ENCODE peak calls at places on chromosomes 4 and X, in eight cellular contexts. F, E, B, M, R, N, Z and K are unnamed samples.

GRCh38 chr4:153616005-153616555 is 68.0 kb upstream of the TLR2 start:
- DNase-seq in E (no peak), M (no peak), R (no peak), N (no peak), Z (no peak), F (no peak), B (no peak), K (no peak)

GRCh38 chr4:123462007-123462406 is 65.4 kb downstream of the SPRY1 start:
- DNase-seq in F (no peak), Z (no peak), E (no peak), B (no peak), R (no peak), N (no peak), M (no peak), K (no peak)

GRCh38 chr4:143397335-143397734 is 60.7 kb downstream of the GAB1 start:
- DNase-seq in E (no peak), R (no peak), B (no peak), F (no peak), N (peak), Z (no peak), M (no peak), K (no peak)

GRCh38 chr4:1246901-1247810 is 1.8 kb downstream of the CTBP1 start:
- DNase-seq in M (no peak), N (no peak), Z (peak), E (peak), B (no peak), R (no peak), F (no peak), K (peak)

GRCh38 chrX:115030635-115031034 is 13.2 kb upstream of the IL13RA2 start:
- DNase-seq in F (no peak), Z (no peak), B (no peak), E (no peak), R (no peak), N (no peak), M (peak), K (no peak)

GRCh38 chrX:6363193-6363592 is 134.5 kb upstream of the NLGN4X start:
- DNase-seq in B (no peak), F (no peak), R (no peak), M (no peak), E (no peak), Z (no peak), N (no peak), K (no peak)

GRCh38 chr4:96120206-96120605 is 280.3 kb downstream of the PDHA2 start:
- DNase-seq in N (no peak), Z (no peak), F (peak), E (no peak), R (no peak), M (no peak), B (no peak), K (no peak)

GRCh38 chrX:46624090-46624786 is 50.7 kb downstream of the CHST7 start:
- DNase-seq in N (no peak), B (no peak), M (no peak), F (no peak), R (no peak), Z (no peak), E (no peak), K (no peak)

GRCh38 chr4:67452100-67452887 is 93.0 kb downstream of the CENPC start:
- DNase-seq in F (peak), Z (no peak), B (no peak), E (no peak), N (no peak), R (no peak), M (no peak), K (no peak)

GRCh38 chrX:101191217-101191750 is 28.3 kb upstream of the DRP2 start:
- DNase-seq in R (no peak), N (no peak), M (no peak), E (no peak), Z (no peak), F (peak), B (no peak), K (no peak)

GRCh38 chrX:139446832-139447231 is 83.7 kb upstream of the F9 start:
- DNase-seq in M (no peak), Z (no peak), R (no peak), B (no peak), F (no peak), N (no peak), E (no peak), K (no peak)

GRCh38 chr4:14607578-14607977 is 394.7 kb upstream of the CPEB2 start:
- DNase-seq in R (no peak), Z (no peak), B (no peak), F (peak), M (no peak), E (no peak), N (peak), K (peak)

GRCh38 chr4:185710487-185710995 is 101.5 kb downstream of the SORBS2 start:
- DNase-seq in R (no peak), Z (no peak), N (no peak), B (no peak), F (no peak), M (no peak), E (no peak), K (no peak)

GRCh38 chrX:153410328-153410727 is 944 bp upstream of the ZFP92 start:
- DNase-seq in N (no peak), E (no peak), B (no peak), M (no peak), F (no peak), R (no peak), Z (no peak), K (no peak)

GRCh38 chr4:105996845-105997244 is 101.6 kb downstream of the NPNT start:
- DNase-seq in N (no peak), B (no peak), Z (no peak), M (no peak), R (no peak), F (no peak), E (no peak), K (no peak)

GRCh38 chr4:65007841-65008439 is 598.7 kb upstream of the TECRL start:
- DNase-seq in B (no peak), R (no peak), E (no peak), F (peak), M (peak), Z (no peak), N (no peak), K (peak)

GRCh38 chrX:123570011-123570590 is 162.8 kb downstream of the THOC2 start:
- DNase-seq in E (no peak), M (no peak), B (no peak), N (no peak), R (no peak), F (no peak), Z (no peak), K (no peak)

GRCh38 chrX:16885628-16886027 is 15.5 kb upstream of the RBBP7 start:
- DNase-seq in M (no peak), B (no peak), N (no peak), Z (no peak), E (no peak), F (no peak), R (no peak), K (no peak)

GRCh38 chr4:77044458-77045124 is 31.2 kb downstream of the CCNI start:
- DNase-seq in E (no peak), B (no peak), F (peak), R (no peak), Z (no peak), M (peak), N (peak), K (peak)

GRCh38 chr4:71187399-71188196 is 151.2 kb upstream of the SLC4A4 start:
- DNase-seq in B (no peak), M (no peak), Z (peak), E (peak), N (peak), F (peak), R (no peak), K (peak)

GRCh38 chrX:11890843-11891514 is 132.9 kb downstream of the MSL3 start:
- DNase-seq in F (peak), E (peak), N (peak), M (no peak), Z (no peak), R (no peak), B (no peak), K (no peak)

GRCh38 chrX:151359931-151360871 is 36.8 kb upstream of the VMA21 start:
- DNase-seq in M (peak), Z (no peak), R (no peak), N (peak), E (peak), F (peak), B (no peak), K (no peak)

GRCh38 chr4:1487761-1488160 is 81.5 kb upstream of the NKX1-1 start:
- DNase-seq in F (no peak), Z (no peak), B (no peak), N (no peak), E (no peak), R (no peak), M (no peak), K (no peak)

GRCh38 chrX:74080165-74080564 is 223.8 kb upstream of the ZCCHC13 start:
- DNase-seq in M (no peak), B (no peak), N (no peak), R (no peak), E (no peak), Z (no peak), F (no peak), K (no peak)

GRCh38 chrX:65690057-65690855 is 22.8 kb downstream of the MSN start:
- DNase-seq in N (peak), B (no peak), R (no peak), M (no peak), E (peak), Z (no peak), F (peak), K (peak)

GRCh38 chr4:85147481-85148076 is 181.1 kb upstream of the WDFY3 start:
- DNase-seq in R (peak), Z (no peak), M (peak), B (peak), N (peak), F (peak), E (peak), K (peak)

GRCh38 chrX:54785901-54786300 is 12.2 kb downstream of the ITIH6 start:
- DNase-seq in B (no peak), Z (no peak), R (no peak), E (no peak), M (no peak), F (peak), N (no peak), K (no peak)

GRCh38 chr4:24032371-24032989 is 142.6 kb upstream of the PPARGC1A start:
- DNase-seq in N (peak), R (no peak), E (no peak), B (no peak), F (peak), M (no peak), Z (no peak), K (no peak)

GRCh38 chr4:6221851-6222760 is 21.8 kb upstream of the JAKMIP1 start:
- DNase-seq in F (peak), E (no peak), M (peak), Z (no peak), N (no peak), R (no peak), B (no peak), K (no peak)

GRCh38 chr4:77820836-77821561 is 1.8 kb upstream of the CNOT6L start:
- DNase-seq in Z (no peak), B (peak), M (no peak), N (peak), E (no peak), R (no peak), F (peak), K (peak)

GRCh38 chrX:109089359-109089758 is 353.0 kb upstream of the IRS4 start:
- DNase-seq in M (no peak), B (no peak), N (no peak), R (no peak), Z (no peak), E (no peak), F (no peak), K (no peak)

GRCh38 chr4:100060765-100061416 is 110.8 kb upstream of the H2AZ1 start:
- DNase-seq in R (no peak), M (no peak), B (no peak), F (no peak), N (no peak), E (no peak), Z (no peak), K (no peak)

GRCh38 chr4:69764311-69764710 is 3.9 kb upstream of the SULT1B1 start:
- DNase-seq in B (no peak), F (peak), E (no peak), N (peak), Z (no peak), R (no peak), M (no peak), K (no peak)

GRCh38 chr4:125244848-125245450 is 69.8 kb upstream of the FAT4 start:
- DNase-seq in E (no peak), F (peak), R (no peak), B (no peak), N (peak), Z (no peak), M (peak), K (no peak)

GRCh38 chr4:75916091-75916661 is 13.9 kb upstream of the PPEF2 start:
- DNase-seq in B (no peak), Z (no peak), M (peak), R (peak), N (peak), F (peak), E (no peak), K (peak)

GRCh38 chr4:951186-951585 is 18.9 kb downstream of the TMEM175 start:
- DNase-seq in F (no peak), E (peak), B (no peak), R (no peak), M (no peak), N (no peak), Z (peak), K (no peak)

GRCh38 chrX:149527705-149528104 is 13.1 kb upstream of the EOLA1 start:
- DNase-seq in E (no peak), F (peak), Z (no peak), R (no peak), N (no peak), B (no peak), M (peak), K (peak)

GRCh38 chr4:122412547-122412946 is 33.7 kb downstream of the ADAD1 start:
- DNase-seq in R (no peak), B (no peak), Z (no peak), E (no peak), M (no peak), N (peak), F (peak), K (no peak)

DNA sequence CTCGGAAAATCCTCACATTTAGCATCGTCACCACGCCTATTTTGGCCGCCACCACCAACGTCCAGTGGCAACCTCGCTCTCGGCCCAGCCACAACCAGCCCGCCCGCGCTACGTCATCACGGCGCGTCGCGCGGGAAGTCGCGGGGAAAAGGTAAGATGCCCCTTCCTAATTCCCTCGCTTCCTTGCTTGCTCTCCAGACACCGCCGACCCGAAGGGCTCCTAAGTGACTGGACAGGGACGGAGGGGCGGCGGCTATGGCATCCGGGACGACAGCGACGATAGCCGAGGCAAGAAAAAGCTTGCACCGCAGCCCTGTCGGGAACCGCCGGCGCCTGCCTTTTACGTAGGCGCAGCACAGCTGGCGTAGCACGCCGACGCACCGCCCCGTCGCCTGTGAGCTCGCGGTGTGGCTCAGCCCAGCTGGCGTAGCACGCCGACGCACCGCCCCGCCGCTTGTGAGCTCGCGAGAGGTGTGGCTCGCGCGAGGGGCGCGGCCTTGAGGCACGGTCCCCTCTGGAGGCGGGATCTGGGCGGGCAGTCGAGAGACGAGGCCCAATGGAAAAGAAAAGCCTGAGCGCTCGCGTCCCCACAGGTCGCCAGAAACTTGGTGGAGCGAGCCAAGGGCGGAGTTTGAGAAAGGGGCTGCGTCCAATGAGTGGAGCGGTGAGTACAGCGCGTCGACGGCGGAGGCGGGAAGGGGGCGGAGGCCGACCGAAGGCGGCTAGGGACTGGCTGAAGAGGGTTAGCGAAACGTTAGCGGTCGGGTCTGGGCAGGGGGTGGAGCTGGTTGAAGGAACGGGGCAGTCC is at the start of gene HDAC6:
- DNase-seq in E (peak), R (peak), F (peak), Z (peak), B (peak), N (peak), M (peak), K (peak)
- TF ChIP-seq CTCF in E (no peak), R (no peak), F (no peak), Z (no peak), B (no peak), N (no peak), M (no peak), K (no peak)

DNA sequence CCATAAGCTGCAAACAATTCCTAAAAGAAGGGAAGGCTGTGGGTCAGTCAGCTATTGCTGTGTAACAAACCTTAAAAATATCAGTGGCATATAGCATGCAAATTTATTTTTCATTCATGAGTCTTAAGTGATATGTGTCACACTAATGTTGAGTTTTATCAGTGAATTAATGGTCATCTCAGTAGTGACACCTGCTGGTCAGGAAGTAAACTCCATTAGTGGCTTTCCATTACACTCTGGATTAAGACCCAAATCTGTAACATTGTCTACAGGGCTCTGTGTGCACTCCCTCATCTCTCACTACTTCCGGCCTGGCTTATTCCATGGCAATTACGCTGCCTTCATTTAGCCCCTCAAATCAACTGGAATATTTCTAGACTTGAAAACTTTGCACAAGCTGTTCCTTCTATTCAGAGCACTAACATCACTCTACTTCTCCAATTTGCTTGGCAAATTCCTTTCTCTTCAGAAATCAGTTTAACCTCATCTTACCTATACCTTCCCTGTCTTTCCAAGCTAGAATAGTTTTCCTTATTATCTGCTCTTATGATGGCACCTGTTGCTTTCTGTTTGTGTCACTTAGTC is 217.3 kb upstream of the TAPT1 start:
- DNase-seq in B (no peak), R (peak), E (no peak), F (peak), N (peak), Z (no peak), M (peak), K (peak)
- TF ChIP-seq CTCF in B (peak), R (peak), E (peak), F (peak), N (peak), Z (peak), M (peak), K (peak)

DNA sequence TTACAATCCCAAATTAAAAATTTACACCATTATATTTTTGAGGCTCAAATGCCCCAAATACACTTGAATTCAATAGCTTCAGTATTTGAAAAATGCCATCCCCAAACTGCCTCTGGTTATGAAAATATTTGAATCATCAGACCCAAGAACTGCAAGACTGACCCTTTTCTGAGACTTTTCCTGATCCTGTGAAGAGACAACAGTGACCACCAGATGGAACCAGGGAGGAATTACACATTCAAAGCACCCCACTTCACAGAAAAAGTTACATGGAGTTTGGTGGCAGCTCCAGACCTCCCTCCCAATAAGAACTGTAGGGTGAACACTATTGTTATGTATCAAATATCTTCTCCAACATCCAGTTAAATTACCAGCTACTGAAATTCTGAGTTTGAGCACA is 44.0 kb upstream of the SCD5 start:
- DNase-seq in M (peak), Z (no peak), R (no peak), N (peak), E (no peak), B (no peak), F (peak), K (peak)
- TF ChIP-seq CTCF in M (peak), Z (peak), R (peak), N (peak), E (no peak), B (peak), F (peak), K (peak)

DNA sequence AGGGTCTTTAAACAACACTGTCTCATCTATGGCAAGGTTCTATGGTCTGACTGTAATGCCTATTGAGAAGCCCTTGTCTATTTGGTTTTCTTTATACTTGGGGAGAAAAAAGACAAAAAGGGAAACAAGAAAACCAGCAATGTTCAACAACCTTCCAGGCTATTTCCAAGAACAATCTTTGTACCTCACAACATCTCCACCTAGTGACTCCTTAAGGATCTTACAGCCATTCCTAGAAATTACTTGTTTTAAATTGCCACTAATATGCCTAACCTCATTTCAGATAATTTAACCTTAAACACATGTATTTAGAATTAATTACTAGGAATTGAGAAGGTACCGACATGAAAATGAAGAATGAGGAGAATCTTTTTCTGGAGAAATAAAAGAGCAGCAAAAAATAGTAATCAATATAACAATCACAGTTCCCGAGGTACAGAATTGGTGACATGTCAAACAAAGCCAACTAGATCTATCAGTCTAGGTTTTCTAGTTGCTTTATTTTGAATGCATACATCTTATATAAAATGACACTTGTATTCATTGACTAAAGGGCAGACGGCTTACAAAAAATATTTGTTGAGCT is 1.6 kb upstream of the RBM46 start:
- DNase-seq in N (peak), M (peak), R (peak), E (no peak), F (peak), Z (no peak), B (no peak), K (peak)
- TF ChIP-seq CTCF in N (peak), M (peak), R (peak), E (no peak), F (peak), Z (peak), B (no peak), K (peak)

GRCh38 chr4:2786152-2786671 is 6.7 kb upstream of the SH3BP2 start:
- DNase-seq in F (no peak), B (peak), N (no peak), Z (no peak), E (no peak), M (no peak), R (no peak), K (no peak)

GRCh38 chr4:2785613-2786012 is 7.3 kb upstream of the SH3BP2 start:
- DNase-seq in R (no peak), M (no peak), F (no peak), Z (no peak), B (peak), E (no peak), N (no peak), K (no peak)

GRCh38 chr4:2781911-2782310 is 11.0 kb upstream of the SH3BP2 start:
- DNase-seq in R (no peak), M (no peak), N (no peak), F (no peak), B (no peak), E (no peak), Z (no peak), K (no peak)

GRCh38 chr4:2786794-2787229 is 6.1 kb upstream of the SH3BP2 start:
- DNase-seq in R (no peak), M (no peak), N (no peak), B (no peak), Z (no peak), F (no peak), E (peak), K (no peak)

DNA sequence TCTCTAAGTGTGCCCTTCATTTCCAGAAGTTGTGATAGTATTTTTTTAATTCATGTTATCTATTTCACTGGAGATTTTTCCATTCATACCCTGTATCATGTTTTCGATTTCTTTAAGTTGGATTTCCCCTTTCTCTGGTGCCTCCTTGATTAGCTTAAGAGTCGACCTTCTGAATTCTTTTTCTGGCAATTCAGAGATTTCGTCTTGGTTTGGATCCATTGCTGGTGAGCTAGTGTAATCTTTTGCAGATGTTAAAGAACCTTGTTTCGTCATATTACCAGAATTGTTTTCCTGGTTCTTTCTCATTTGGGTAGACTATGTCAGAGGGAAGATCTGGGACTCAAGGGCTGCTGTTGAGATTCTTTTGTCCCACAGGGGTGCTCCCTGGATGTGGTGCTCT is 9.1 kb upstream of the SH3BP2 start:
- DNase-seq in E (no peak), M (no peak), B (no peak), R (no peak), F (no peak), N (no peak), Z (no peak), K (no peak)
- TF ChIP-seq CTCF in E (no peak), M (no peak), B (no peak), R (no peak), F (no peak), N (no peak), Z (no peak), K (no peak)